ENCODE peak calls at places on chromosomes 1 and 21, in nine cellular contexts. B is stimulated activated CD8-positive, alpha-beta memory T cell treated with anti-CD3 and anti-CD28 coated beads, Interleukin-2, amount 100 ng/mL, for 1 hour; R is pancreas; T is foreskin keratinocyte; V is hepatocyte; G is HCEC 1CT; L is amygdala; I is AG04450; M is iris pigment epithelial cell. Q is an unnamed sample.

GRCh38 chr1:182850319-182850718 is 11.2 kb downstream of the DHX9 start:
- DNase-seq in R (no peak), V (no peak), B (no peak), G (no peak), M (no peak), I (no peak), T (no peak), L (no peak), Q (no peak)

GRCh38 chr21:44352253-44352860 is 1.1 kb upstream of the TRPM2 start:
- DNase-seq in R (no peak), M (no peak), T (no peak), L (no peak), B (no peak), I (no peak), V (no peak), G (no peak), Q (no peak)

GRCh38 chr1:12472798-12473551 is 145.0 kb downstream of the DHRS3 start:
- DNase-seq in L (no peak), V (peak; percentile 65), M (peak; percentile 75), G (no peak), I (no peak), R (no peak), T (no peak), B (peak; percentile 38), Q (no peak)

GRCh38 chr1:234398849-234399381 is 25.7 kb downstream of the COA6 start:
- DNase-seq in G (peak; percentile 64), T (peak; percentile 17), I (no peak), M (peak; percentile 51), R (no peak), L (no peak), V (no peak), B (no peak), Q (no peak)

GRCh38 chr1:36151845-36152203 is 2.5 kb upstream of the TRAPPC3 start:
- DNase-seq in G (no peak), B (no peak), I (no peak), T (no peak), R (no peak), L (no peak), V (no peak), M (no peak), Q (no peak)

GRCh38 chr1:154157520-154158306 is 2.8 kb upstream of the NUP210L start:
- DNase-seq in I (no peak), T (no peak), R (no peak), V (peak; percentile 29), B (peak; percentile 43), L (no peak), M (peak; percentile 83), G (no peak), Q (no peak)

GRCh38 chr1:25180996-25181395 is 51.3 kb downstream of the SYF2 start:
- DNase-seq in G (no peak), L (no peak), T (no peak), I (no peak), B (no peak), V (no peak), M (no peak), R (no peak), Q (no peak)

GRCh38 chr1:113870778-113871177 is 734 bp downstream of the PTPN22 start:
- DNase-seq in T (no peak), M (no peak), G (no peak), R (no peak), I (no peak), B (no peak), V (no peak), L (no peak), Q (no peak)

GRCh38 chr21:42009018-42009830 is 936 bp downstream of the ZBTB21 start:
- DNase-seq in I (no peak), B (no peak), V (peak; percentile 80), M (peak; percentile 52), T (peak; percentile 33), R (peak; percentile 71), G (peak; percentile 37), L (peak; percentile 56), Q (peak; percentile 39)

GRCh38 chr1:221089273-221089672 is 210.0 kb downstream of the HLX start:
- DNase-seq in M (peak; percentile 75), L (no peak), T (no peak), B (no peak), R (no peak), V (no peak), I (no peak), G (peak; percentile 69), Q (no peak)

Q was measured in AG09319.